ENCODE peak calls at places on chromosomes 7 and 10, in four cellular contexts. V is psoas muscle, Z is body of pancreas, K is GM12864. M is an unnamed sample.

GRCh38 chr7:2237109-2237602 is 4.4 kb upstream of the MAD1L1 start:
- DNase-seq in V (no peak), Z (no peak), K (peak), M (no peak)

GRCh38 chr7:130632111-130632510 is 36.4 kb downstream of the COPG2 start:
- DNase-seq in V (no peak), Z (no peak), K (no peak), M (no peak)

GRCh38 chr7:27156508-27156898 is at the start of gene HOXA7:
- DNase-seq in V (peak), Z (peak), K (no peak), M (no peak)

GRCh38 chr7:20165146-20165510 is 52.1 kb downstream of the MACC1 start:
- DNase-seq in V (no peak), Z (no peak), K (no peak), M (no peak)

GRCh38 chr10:59240581-59241183 is 64.2 kb downstream of the PHYHIPL start:
- DNase-seq in V (no peak), Z (peak), K (no peak), M (peak)

GRCh38 chr7:143811-144453 is 48.4 kb upstream of the FAM20C start:
- DNase-seq in V (no peak), Z (peak), K (no peak), M (no peak)

GRCh38 chr10:72308320-72308987 is 34.7 kb downstream of the DDIT4 start:
- DNase-seq in V (peak), Z (peak), K (no peak), M (no peak)

GRCh38 chr7:22822486-22823141 is at the start of gene TOMM7:
- DNase-seq in V (peak), Z (peak), K (peak), M (peak)

GRCh38 chr7:112453505-112454171 is 3.4 kb downstream of the IFRD1 start:
- DNase-seq in V (no peak), Z (no peak), K (no peak), M (no peak)

GRCh38 chr10:80945267-80945880 is 407.7 kb downstream of the SH2D4B start:
- DNase-seq in V (no peak), Z (no peak), K (no peak), M (no peak)

GRCh38 chr7:140881507-140882228 is 43.1 kb downstream of the BRAF start:
- DNase-seq in V (no peak), Z (no peak), K (no peak), M (no peak)

GRCh38 chr7:141386881-141387280 is 164.3 kb upstream of the AGK start:
- DNase-seq in V (no peak), Z (no peak), K (no peak), M (no peak)

GRCh38 chr7:3157541-3158287 is 114.0 kb upstream of the CARD11 start:
- DNase-seq in V (no peak), Z (no peak), K (no peak), M (no peak)

GRCh38 chr7:39700165-39700564 is 76.8 kb downstream of the RALA start:
- DNase-seq in V (no peak), Z (no peak), K (no peak), M (no peak)

GRCh38 chr7:121366852-121367431 is 29.2 kb downstream of the FAM3C start:
- DNase-seq in V (no peak), Z (no peak), K (no peak), M (peak)

GRCh38 chr10:124025638-124026336 is 67.6 kb downstream of the CHST15 start:
- DNase-seq in V (no peak), Z (no peak), K (no peak), M (no peak)

GRCh38 chr7:83492802-83493201 is 156.1 kb downstream of the SEMA3E start:
- DNase-seq in V (no peak), Z (no peak), K (no peak), M (no peak)

GRCh38 chr10:37535459-37536246 is 321.8 kb downstream of the ZNF248 start:
- DNase-seq in V (no peak), Z (no peak), K (no peak), M (no peak)

GRCh38 chr10:7659560-7659959 is 7.2 kb downstream of the ITIH5 start:
- DNase-seq in V (no peak), Z (no peak), K (no peak), M (no peak)

GRCh38 chr7:46355331-46355730 is 434.3 kb upstream of the IGFBP3 start:
- DNase-seq in V (no peak), Z (no peak), K (no peak), M (no peak)

GRCh38 chr7:29935111-29935510 is 54.5 kb downstream of the SCRN1 start:
- DNase-seq in V (no peak), Z (no peak), K (no peak), M (no peak)

GRCh38 chr10:129545257-129545656 is 78.2 kb downstream of the MGMT start:
- DNase-seq in V (no peak), Z (no peak), K (no peak), M (no peak)

GRCh38 chr10:22848509-22848908 is 79.3 kb upstream of the ARMC3 start:
- DNase-seq in V (no peak), Z (no peak), K (no peak), M (no peak)

GRCh38 chr10:99870051-99870730 is 87.8 kb downstream of the ABCC2 start:
- DNase-seq in V (no peak), Z (no peak), K (no peak), M (no peak)

GRCh38 chr10:48464871-48465736 is 139.8 kb downstream of the ARHGAP22 start:
- DNase-seq in V (no peak), Z (no peak), K (no peak), M (no peak)

GRCh38 chr10:132129431-132129830 is 57.3 kb upstream of the DPYSL4 start:
- DNase-seq in V (peak), Z (no peak), K (no peak), M (no peak)

GRCh38 chr10:13146383-13146782 is 15.0 kb upstream of the MCM10 start:
- DNase-seq in V (no peak), Z (no peak), K (no peak), M (no peak)

GRCh38 chr7:51430480-51431086 is 114.0 kb upstream of the COBL start:
- DNase-seq in V (no peak), Z (peak), K (peak), M (no peak)

GRCh38 chr7:20275637-20276036 is 55.1 kb upstream of the ITGB8 start:
- DNase-seq in V (no peak), Z (no peak), K (no peak), M (no peak)

GRCh38 chr7:24668922-24669635 is 88.2 kb downstream of the GSDME start:
- DNase-seq in V (no peak), Z (no peak), K (no peak), M (no peak)

GRCh38 chr7:37526623-37527022 is 78.0 kb upstream of the ELMO1 start:
- DNase-seq in V (no peak), Z (no peak), K (no peak), M (no peak)

GRCh38 chr7:106462914-106463482 is 178.2 kb upstream of the NAMPT start:
- DNase-seq in V (no peak), Z (no peak), K (no peak), M (no peak)

DNA sequence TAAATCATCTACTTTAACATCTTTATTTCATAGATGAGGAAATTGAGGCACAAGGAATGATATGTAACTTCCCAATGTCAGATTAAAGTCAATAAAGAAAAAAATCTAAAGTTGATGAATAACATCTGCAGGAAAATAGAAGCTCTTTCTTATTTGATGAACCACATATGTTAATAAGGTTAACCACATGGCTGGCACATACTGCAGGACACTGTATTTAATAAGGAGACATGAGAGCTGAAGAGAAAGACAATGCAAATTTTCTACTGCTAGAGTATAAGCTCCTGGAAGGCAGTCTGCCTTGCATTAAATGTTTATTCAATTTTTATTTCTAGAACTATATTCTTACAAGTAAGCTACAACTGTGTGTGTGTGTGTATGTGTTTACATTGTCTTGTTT is 4.4 kb downstream of the RAB11FIP2 start:
- DNase-seq in V (no peak), Z (no peak), K (no peak), M (no peak)
- H3K4me3 ChIP-seq in V (no peak), Z (no peak), K (no peak), M (no peak)

DNA sequence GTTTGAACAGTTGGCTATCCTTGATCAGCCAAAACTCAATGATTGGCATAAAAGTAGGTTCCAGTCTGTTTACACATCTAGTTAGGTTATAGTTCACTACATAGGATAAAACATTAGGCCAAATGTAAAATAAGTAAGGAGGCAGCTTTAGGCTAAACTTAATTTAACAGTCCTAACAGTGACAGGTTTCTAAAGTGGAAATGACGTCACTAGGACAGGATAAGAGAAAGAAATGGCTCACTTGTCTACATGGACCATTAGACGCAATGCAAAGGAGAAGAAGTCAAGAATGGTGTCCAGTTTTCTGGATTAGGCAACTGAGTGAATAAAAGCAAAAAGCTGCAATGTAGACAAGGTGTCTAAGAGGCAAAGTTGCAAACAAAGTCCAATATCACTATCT is 154.4 kb downstream of the NEBL start:
- DNase-seq in V (no peak), Z (no peak), K (no peak), M (no peak)
- TF ChIP-seq CTCF in V (no peak), Z (no peak), K (no peak), M (no peak)

GRCh38 chr10:104340099-104340594 is 1.9 kb upstream of the ITPRIP start:
- DNase-seq in V (no peak), Z (peak), K (no peak), M (no peak)
- H3K4me3 ChIP-seq in V (peak), Z (no peak), K (no peak), M (no peak)

DNA sequence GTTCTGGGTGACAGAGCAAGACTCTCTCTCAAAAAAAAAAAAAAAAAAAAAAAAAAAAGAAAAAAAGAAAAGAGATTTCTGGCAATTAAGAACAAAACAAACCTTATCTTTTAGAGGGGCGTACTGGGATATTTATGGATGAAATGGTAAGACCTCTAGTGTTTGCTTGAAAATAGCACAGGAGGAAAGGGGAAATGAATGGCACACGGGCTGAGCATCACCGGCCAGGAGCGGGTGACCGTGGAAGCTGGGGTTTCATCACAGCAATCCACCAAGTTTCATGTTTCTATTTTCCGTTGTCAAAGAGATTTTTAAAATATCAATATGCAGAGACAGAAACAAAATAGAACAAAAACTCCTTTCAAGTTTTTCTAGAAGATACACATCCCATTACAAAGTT is 105.6 kb downstream of the SVIL start:
- DNase-seq in V (no peak), Z (no peak), K (no peak), M (no peak)
- TF ChIP-seq CTCF in V (no peak), Z (no peak), K (no peak), M (no peak)

GRCh38 chr7:47991741-47992311 is 12.4 kb upstream of the HUS1 start:
- DNase-seq in V (peak), Z (peak), K (peak), M (no peak)

GRCh38 chr7:47990592-47990991 is 11.2 kb upstream of the HUS1 start:
- DNase-seq in V (no peak), Z (no peak), K (no peak), M (no peak)

GRCh38 chr7:47992446-47992845 is 13.0 kb upstream of the HUS1 start:
- DNase-seq in V (no peak), Z (no peak), K (no peak), M (no peak)

GRCh38 chr7:47988496-47989386 is 9.3 kb upstream of the HUS1 start:
- DNase-seq in V (no peak), Z (no peak), K (no peak), M (no peak)

DNA sequence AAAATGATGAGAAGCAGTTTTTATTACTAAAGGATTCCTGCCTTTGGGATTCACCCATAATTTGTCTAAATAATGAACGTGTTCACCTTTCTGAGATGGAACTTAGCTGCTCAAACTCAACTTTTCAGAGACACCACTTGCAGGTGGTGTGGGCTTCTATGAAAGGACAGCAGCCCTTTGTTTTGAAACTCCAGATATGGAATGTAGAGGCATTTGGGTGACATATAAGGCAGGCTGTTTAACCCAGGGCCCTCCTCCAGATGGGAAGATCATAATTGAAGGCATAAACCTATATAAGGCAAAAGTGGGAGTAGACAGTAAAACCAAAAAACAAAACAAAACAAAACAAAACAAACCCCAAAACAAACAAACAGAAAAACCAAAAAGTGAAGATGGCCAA is 11.9 kb upstream of the HUS1 start:
- DNase-seq in V (no peak), Z (no peak), K (no peak), M (no peak)
- H3K4me3 ChIP-seq in V (no peak), Z (no peak), K (peak), M (no peak)

GRCh38 chr10:27730041-27730440 is 15.6 kb downstream of the MKX start:
- DNase-seq in V (no peak), Z (no peak), K (no peak), M (no peak)

GRCh38 chr10:27720529-27720928 is 25.1 kb downstream of the MKX start:
- DNase-seq in V (no peak), Z (no peak), K (no peak), M (no peak)

GRCh38 chr10:27723436-27723835 is 22.2 kb downstream of the MKX start:
- DNase-seq in V (no peak), Z (no peak), K (no peak), M (no peak)

GRCh38 chr10:27719052-27719451 is 26.6 kb downstream of the MKX start:
- DNase-seq in V (no peak), Z (no peak), K (no peak), M (no peak)

GRCh38 chr10:27724287-27724686 is 21.3 kb downstream of the MKX start:
- DNase-seq in V (no peak), Z (no peak), K (no peak), M (no peak)
- TF ChIP-seq CTCF in V (no peak), Z (no peak), K (peak), M (peak)

DNA sequence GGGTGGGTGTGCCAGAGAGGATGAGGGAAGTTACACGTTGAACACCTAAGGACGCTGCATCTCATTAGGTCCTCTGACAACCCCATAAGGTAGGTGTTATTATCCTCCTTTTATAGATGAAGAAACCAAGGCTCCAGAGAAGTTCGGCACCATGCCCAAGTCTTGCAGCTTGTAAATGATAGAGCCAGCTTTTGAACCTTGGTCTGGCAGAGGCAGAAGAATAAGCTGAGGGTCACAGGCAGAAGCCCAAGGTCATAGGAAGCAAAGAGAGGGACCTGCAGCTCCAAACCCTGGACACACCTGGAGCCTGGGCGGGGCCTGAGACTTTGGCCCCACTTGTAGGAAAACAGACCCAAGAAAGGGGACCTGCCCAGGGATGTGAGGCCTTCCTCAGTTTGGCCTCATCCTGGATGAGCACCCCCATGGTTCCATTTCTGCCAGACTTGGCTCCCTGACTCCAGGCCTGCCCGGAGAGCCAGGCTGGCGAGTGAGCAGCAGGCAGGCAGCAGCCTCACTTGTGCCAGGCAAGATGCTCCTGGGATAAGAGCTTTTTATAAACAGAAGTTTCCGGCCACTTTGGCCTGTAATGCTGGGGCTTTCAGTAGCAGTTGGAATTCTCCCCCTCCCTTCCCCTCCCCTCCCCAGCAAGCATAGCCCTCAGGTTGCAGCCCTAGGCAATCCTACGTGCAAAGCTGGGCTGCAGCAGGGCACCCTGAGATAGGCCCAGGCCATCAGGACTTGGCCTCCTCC is 2.4 kb downstream of the KCNH2 start:
- DNase-seq in V (no peak), Z (no peak), K (no peak), M (no peak)
- H3K4me3 ChIP-seq in V (no peak), Z (no peak), K (no peak), M (no peak)

GRCh38 chr10:104640339-104641149 is 546 bp upstream of the SORCS3 start:
- DNase-seq in V (no peak), Z (no peak), K (no peak), M (no peak)

GRCh38 chr10:104639595-104640338 is 1.3 kb upstream of the SORCS3 start:
- DNase-seq in V (no peak), Z (no peak), K (no peak), M (no peak)

GRCh38 chr10:104642001-104642270 is 846 bp downstream of the SORCS3 start:
- DNase-seq in V (no peak), Z (no peak), K (no peak), M (no peak)

GRCh38 chr10:104641150-104642000 is at the start of gene SORCS3:
- DNase-seq in V (no peak), Z (no peak), K (no peak), M (no peak)

DNA sequence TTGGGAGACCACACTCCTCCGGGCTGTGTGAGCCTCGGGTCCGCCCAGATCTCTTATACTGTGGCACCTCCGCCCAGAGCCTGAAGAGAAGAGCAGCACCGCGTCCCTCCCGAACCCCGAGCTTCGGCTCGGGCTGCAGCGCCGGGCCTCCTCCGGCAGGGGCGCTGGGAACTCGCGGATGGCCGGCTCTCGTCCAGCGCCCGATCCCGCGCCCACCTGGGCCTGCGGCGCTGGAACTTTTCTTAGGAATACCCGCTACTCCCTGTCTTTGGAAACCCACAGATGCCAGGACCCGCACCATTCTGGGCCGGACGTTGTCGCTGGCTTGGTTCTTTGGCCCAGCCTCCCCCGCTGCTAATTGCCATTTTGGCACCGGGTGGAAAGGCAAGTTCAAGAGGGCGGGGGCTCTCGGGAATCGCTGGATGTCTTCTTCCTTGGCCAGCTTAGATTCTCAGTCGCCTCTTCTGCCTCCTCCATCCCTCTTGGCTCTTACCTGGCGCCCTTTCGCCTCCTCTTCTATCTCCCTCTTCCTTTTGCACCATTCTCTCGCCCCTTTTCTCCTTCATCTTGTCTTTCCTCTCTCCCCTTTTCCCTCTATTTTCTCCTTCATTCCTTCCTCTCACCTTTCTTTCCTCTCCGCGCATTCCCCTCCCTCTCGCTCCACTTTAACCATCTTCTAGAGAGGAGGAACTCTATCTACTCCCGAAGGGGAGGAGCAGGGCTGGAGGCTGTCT is 2.1 kb upstream of the SORCS3 start:
- DNase-seq in V (no peak), Z (no peak), K (no peak), M (no peak)
- TF ChIP-seq CTCF in V (no peak), Z (peak), K (peak), M (peak)

GRCh38 chr7:82443044-82443800 is at the start of gene CACNA2D1:
- DNase-seq in V (peak), Z (peak), K (no peak), M (no peak)
- H3K4me3 ChIP-seq in V (peak), Z (peak), K (no peak), M (peak)

GRCh38 chr7:91872928-91873327 is 7.6 kb downstream of the MTERF1 start:
- DNase-seq in V (no peak), Z (no peak), K (no peak), M (no peak)

GRCh38 chr7:91875851-91876250 is 4.7 kb downstream of the MTERF1 start:
- DNase-seq in V (no peak), Z (no peak), K (no peak), M (no peak)

GRCh38 chr7:91880413-91881241 is at the start of gene MTERF1:
- DNase-seq in V (peak), Z (peak), K (peak), M (peak)

GRCh38 chr7:91880016-91880412 is 488 bp downstream of the MTERF1 start:
- DNase-seq in V (no peak), Z (no peak), K (no peak), M (no peak)

GRCh38 chr7:91876391-91877133 is 3.9 kb downstream of the MTERF1 start:
- DNase-seq in V (no peak), Z (no peak), K (no peak), M (no peak)
- TF ChIP-seq CTCF in V (no peak), Z (no peak), K (no peak), M (peak)

M was measured in AG04450.